ENCODE peak calls at places on chromosomes 12 and 14, in ten cellular contexts. J, T, U, L, Y, P, N, K, M and Q are unnamed samples.

GRCh38 chr12:20268121-20268732 is 100.1 kb upstream of the PDE3A start:
- DNase-seq in T (no peak), N (no peak), P (peak; percentile 54), Y (peak; percentile 71), U (no peak), L (no peak), K (no peak), M (no peak), J (no peak), Q (no peak)

GRCh38 chr12:42590324-42590934 is 883 bp upstream of the PRICKLE1 start:
- DNase-seq in J (peak; percentile 27), L (no peak), T (peak; percentile 37), P (no peak), N (no peak), K (no peak), U (no peak), Y (no peak), M (no peak), Q (no peak)

GRCh38 chr12:123479442-123480180 is 21.7 kb downstream of the SNRNP35 start:
- DNase-seq in K (peak; percentile 95), T (no peak), P (no peak), Y (no peak), J (no peak), M (no peak), N (no peak), U (peak; percentile 61), L (no peak), Q (no peak)

GRCh38 chr12:106953352-106954260 is 2.1 kb upstream of the TMEM263 start:
- DNase-seq in P (peak; percentile 25), L (no peak), M (no peak), K (no peak), Y (peak; percentile 40), J (no peak), T (no peak), U (no peak), N (no peak), Q (no peak)

GRCh38 chr12:126069549-126070165 is 1004.4 kb downstream of the AACS start:
- DNase-seq in P (peak; percentile 73), Y (peak; percentile 51), L (peak; percentile 28), U (no peak), T (no peak), K (no peak), J (peak; percentile 74), M (peak; percentile 52), N (peak; percentile 8), Q (peak; percentile 69)

GRCh38 chr14:76772300-76773187 is 11.3 kb downstream of the VASH1 start:
- DNase-seq in U (no peak), M (no peak), T (peak; percentile 85), N (no peak), Y (peak; percentile 77), L (no peak), P (peak; percentile 43), J (no peak), K (peak; percentile 41), Q (no peak)

GRCh38 chr12:59695379-59695778 is 99.5 kb downstream of the SLC16A7 start:
- DNase-seq in T (no peak), K (no peak), U (no peak), M (no peak), Y (peak; percentile 37), N (peak; percentile 32), J (no peak), P (no peak), L (no peak), Q (no peak)

GRCh38 chr12:128459067-128459466 is 192.1 kb downstream of the TMEM132C start:
- DNase-seq in N (no peak), Y (no peak), P (no peak), U (no peak), J (no peak), K (no peak), L (no peak), T (no peak), M (no peak), Q (no peak)

GRCh38 chr14:58572092-58572853 is 65.5 kb upstream of the DACT1 start:
- DNase-seq in N (no peak), M (no peak), T (no peak), P (peak; percentile 44), U (no peak), J (no peak), L (peak; percentile 39), K (no peak), Y (peak; percentile 74), Q (no peak)